ENCODE peak calls at places on chromosomes 5 and 9, in six cellular contexts. Y is brain microvascular endothelial cell; N is CD8-positive, alpha-beta T cell; K is ovary; X is AG09309; P is tibial artery. B is an unnamed sample.

GRCh38 chr5:98402130-98402529 is 371.3 kb upstream of the RGMB start:
- DNase-seq in Y (no peak), N (no peak), K (no peak), X (no peak), P (no peak), B (no peak)

GRCh38 chr9:38343552-38343951 is 49.0 kb upstream of the ALDH1B1 start:
- DNase-seq in Y (no peak), N (no peak), K (no peak), X (no peak), P (no peak), B (no peak)

GRCh38 chr5:36374275-36374862 is 72.7 kb upstream of the RANBP3L start:
- DNase-seq in Y (peak; percentile 54), N (no peak), K (no peak), X (peak; percentile 74), P (no peak), B (no peak)

GRCh38 chr9:135886147-135886981 is 21.0 kb downstream of the CAMSAP1 start:
- DNase-seq in Y (no peak), N (no peak), K (no peak), X (no peak), P (no peak), B (no peak)

GRCh38 chr5:111645303-111645838 is 111.6 kb downstream of the NREP start:
- DNase-seq in Y (no peak), N (no peak), K (no peak), X (no peak), P (no peak), B (no peak)

GRCh38 chr9:35658144-35658893 is at the start of gene CCDC107:
- DNase-seq in Y (peak; percentile 51), N (peak; percentile 83), K (peak; percentile 90), X (no peak), P (peak; percentile 80), B (peak; percentile 93)

GRCh38 chr9:8492034-8492433 is 692.5 kb upstream of the DMAC1 start:
- DNase-seq in Y (no peak), N (no peak), K (no peak), X (no peak), P (no peak), B (no peak)

GRCh38 chr9:22840641-22841040 is 394.0 kb downstream of the DMRTA1 start:
- DNase-seq in Y (no peak), N (no peak), K (no peak), X (no peak), P (no peak), B (no peak)

GRCh38 chr9:133155156-133155555 is 8.6 kb downstream of the GBGT1 start:
- DNase-seq in Y (no peak), N (no peak), K (no peak), X (no peak), P (no peak), B (no peak)

GRCh38 chr5:72767289-72768010 is 49.0 kb upstream of the TNPO1 start:
- DNase-seq in Y (peak; percentile 57), N (no peak), K (no peak), X (no peak), P (no peak), B (no peak)

GRCh38 chr9:129435272-129435671 is 185.6 kb downstream of the C9orf50 start:
- DNase-seq in Y (no peak), N (no peak), K (peak; percentile 43), X (no peak), P (no peak), B (no peak)
- H3K4me3 ChIP-seq in Y (no peak overlapping the region), N (no peak overlapping the region), K (no peak overlapping the region), X (no peak overlapping the region), P (no peak overlapping the region), B (no peak overlapping the region)

DNA sequence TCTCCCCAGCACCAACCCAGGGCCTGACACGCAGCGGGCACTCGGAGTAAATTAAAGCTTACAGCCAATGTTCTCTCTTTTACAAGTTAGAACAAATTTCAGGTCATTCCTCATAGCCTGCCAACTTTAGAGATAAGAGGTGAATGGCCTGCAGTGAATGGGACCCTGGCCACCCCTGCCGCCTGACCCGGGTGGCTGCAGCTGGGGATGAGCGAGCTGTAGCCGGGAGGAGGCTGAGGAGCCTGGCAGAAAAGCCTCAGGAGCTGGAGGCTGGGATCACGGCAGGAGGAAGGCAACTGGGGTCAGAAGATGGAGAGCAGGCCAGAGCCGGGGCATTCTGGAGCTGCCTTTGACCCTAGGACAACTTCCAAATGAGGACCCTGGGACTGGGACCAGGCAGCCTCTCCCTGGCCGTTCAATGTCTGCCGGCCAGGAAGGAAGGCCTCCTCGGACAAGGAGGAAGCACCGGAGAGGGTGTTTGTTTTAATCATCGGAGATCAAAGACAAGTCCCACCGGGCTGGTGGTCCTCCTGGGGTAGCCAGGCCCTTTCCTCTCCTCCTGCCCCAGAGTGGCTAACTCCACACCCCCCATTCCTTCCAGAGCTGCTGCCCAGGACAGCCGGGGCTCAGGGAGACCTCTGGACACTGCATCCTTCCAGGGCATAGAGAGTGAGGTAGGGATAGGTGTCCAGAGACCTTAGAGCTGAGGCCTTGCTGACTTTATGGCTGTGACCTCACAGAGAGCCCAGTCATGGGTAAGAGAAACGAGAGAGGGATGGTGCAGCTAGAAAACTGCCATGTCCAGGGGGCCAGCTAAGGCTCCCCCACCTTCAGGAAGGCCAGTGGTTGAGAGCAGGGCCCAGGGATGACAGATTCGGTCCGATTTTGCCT is 87.3 kb upstream of the LMX1B start:
- DNase-seq in Y (no peak), N (no peak), K (no peak), X (no peak), P (no peak), B (no peak)
- H3K4me3 ChIP-seq in Y (no peak overlapping the region), N (no peak overlapping the region), K (no peak overlapping the region), X (no peak overlapping the region), P (no peak overlapping the region), B (no peak overlapping the region)

DNA sequence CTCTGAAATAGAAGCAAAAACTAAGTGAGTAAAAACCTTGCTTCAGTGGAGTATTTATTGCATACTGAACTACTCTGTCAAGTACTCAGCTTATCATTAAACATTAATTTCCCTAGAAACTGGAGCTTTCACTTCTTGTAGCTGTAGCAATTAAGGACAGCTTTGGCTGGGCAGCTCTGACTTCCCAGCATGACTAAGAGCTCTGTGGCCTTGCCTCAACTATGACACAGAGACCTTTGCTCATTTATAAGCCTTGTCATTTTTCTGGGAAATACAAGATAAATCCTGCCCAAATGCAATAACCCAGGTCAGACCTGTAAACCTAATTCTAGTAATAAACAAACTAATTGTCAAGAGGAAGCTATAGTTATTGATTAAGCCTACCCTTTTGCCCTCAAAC is 65.4 kb upstream of the STK32A start:
- DNase-seq in Y (no peak), N (no peak), K (no peak), X (peak; percentile 45), P (no peak), B (no peak)
- H3K4me3 ChIP-seq in Y (no peak overlapping the region), N (no peak overlapping the region), K (no peak overlapping the region), X (no peak overlapping the region), P (no peak overlapping the region), B (no peak overlapping the region)

DNA sequence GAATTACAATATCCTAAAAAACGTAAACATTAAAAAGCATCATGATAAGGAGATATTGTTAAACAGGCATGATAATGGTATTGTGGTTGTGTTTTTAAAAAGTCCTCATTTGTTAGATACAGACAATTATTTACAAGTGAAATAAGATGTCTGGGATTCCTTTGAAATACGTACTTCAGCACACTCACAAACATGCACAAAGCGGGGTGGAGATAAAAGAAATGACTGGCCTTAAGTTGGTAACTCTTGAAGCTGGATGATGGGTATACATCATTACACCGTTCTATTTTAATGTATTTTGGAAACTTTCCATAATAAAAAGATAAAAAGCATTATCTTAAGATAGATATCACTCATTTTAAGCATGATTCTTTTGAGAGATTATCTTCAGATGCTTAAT is 1.0 kb downstream of the FAM200C start:
- DNase-seq in Y (peak; percentile 17), N (no peak), K (no peak), X (no peak), P (no peak), B (no peak)
- H3K4me3 ChIP-seq in Y (peak overlapping the region; percentile 84), N (no peak overlapping the region), K (peak overlapping the region; percentile 50), X (peak overlapping the region; percentile 7), P (peak overlapping the region; percentile 70), B (peak overlapping the region; percentile 79)

DNA sequence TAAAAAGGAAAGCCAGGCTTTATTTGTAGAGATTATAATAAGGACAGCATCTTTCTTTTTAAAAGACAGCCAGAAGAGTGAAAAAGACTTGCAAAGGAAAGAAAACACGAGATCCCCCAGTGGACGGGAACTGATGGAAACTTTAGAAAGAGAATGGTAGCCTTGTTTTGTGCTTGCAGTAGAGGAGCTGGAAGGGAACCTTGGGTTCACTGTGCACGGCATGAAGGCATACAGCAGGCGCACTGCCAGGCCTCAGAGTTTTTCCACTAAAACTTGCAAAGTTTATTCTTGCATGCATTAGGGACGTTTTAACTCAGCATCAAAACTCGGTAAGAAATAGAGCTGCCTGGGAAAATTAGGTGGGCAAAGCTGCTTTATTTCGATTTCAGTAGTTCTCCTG is 248.6 kb downstream of the IRX1 start:
- DNase-seq in Y (no peak), N (no peak), K (no peak), X (no peak), P (no peak), B (no peak)
- H3K4me3 ChIP-seq in Y (no peak overlapping the region), N (no peak overlapping the region), K (no peak overlapping the region), X (no peak overlapping the region), P (no peak overlapping the region), B (no peak overlapping the region)

DNA sequence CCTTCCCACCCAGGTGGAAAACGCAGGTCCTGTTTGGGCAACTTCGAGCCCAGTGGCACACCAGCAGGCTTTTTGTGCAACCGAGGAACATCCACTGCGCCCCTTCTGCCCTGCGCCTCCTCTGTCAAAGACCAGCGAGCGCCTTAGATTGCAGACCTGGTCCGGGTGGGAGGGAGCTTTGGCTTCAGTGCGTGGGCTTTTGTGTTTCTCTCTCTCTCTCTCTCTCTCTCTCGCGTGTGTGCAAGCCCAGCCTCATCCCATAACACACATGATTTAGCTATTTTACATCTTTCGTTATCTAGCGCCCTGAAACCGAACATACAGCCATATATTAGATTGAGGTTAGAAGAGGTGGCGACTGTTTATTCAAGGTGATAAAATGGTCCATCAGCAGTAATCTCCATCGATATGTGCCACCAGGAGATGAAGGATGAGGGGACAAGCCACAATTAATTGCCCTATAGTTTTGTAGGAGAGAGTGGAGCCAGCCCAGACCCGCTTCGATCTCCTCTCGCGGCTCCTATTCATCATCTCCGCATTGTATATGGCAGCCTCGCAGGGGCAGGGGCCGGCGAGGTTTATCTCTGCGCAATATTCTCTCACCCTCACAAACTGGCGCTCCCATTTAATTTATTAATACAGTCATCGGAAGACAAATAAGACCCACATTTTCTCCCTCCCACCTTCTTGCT is 5.3 kb downstream of the PRDM6 start:
- DNase-seq in Y (no peak), N (no peak), K (no peak), X (no peak), P (no peak), B (no peak)
- H3K4me3 ChIP-seq in Y (no peak overlapping the region), N (no peak overlapping the region), K (no peak overlapping the region), X (no peak overlapping the region), P (peak overlapping the region; percentile 90), B (no peak overlapping the region)

GRCh38 chr9:96137666-96138429 is 164.1 kb downstream of the HSD17B3 start:
- DNase-seq in Y (peak; percentile 16), N (no peak), K (no peak), X (no peak), P (no peak), B (no peak)
- H3K4me3 ChIP-seq in Y (peak overlapping the region; percentile 20), N (no peak overlapping the region), K (no peak overlapping the region), X (peak overlapping the region; percentile 3), P (peak overlapping the region; percentile 19), B (peak overlapping the region; percentile 30)